ENCODE peak calls at places on chromosome 11, in nine cellular contexts. O, B, K, P, E, R, D, F and J are unnamed samples.

GRCh38 chr11:77633856-77634425 is 3.7 kb downstream of the CLNS1A start:
- DNase-seq in E (no peak), P (no peak), R (no peak), D (no peak), O (no peak), F (no peak), K (no peak), B (no peak), J (no peak)

GRCh38 chr11:70603756-70604211 is 205.5 kb downstream of the CTTN start:
- DNase-seq in R (no peak), B (no peak), P (peak), E (no peak), F (no peak), D (no peak), O (no peak), K (no peak), J (no peak)

GRCh38 chr11:110430267-110431211 is 791 bp downstream of the FDX1 start:
- DNase-seq in R (peak), F (no peak), B (no peak), E (peak), O (peak), K (peak), D (peak), P (peak), J (peak)

GRCh38 chr11:117076941-117077659 is 21.1 kb downstream of the SIK3 start:
- DNase-seq in E (peak), B (no peak), O (no peak), D (no peak), K (no peak), R (no peak), P (no peak), F (no peak), J (no peak)

GRCh38 chr11:28514391-28514790 is 406.2 kb downstream of the METTL15 start:
- DNase-seq in F (no peak), K (no peak), O (no peak), R (peak), E (no peak), P (no peak), D (no peak), B (no peak), J (peak)

GRCh38 chr11:62505112-62505783 is 41.4 kb downstream of the AHNAK start:
- DNase-seq in F (no peak), P (no peak), B (no peak), E (peak), D (no peak), R (no peak), K (no peak), O (peak), J (peak)

GRCh38 chr11:66020618-66021357 is 5.5 kb downstream of the CATSPER1 start:
- DNase-seq in R (peak), O (no peak), D (peak), B (peak), F (no peak), P (peak), K (peak), E (no peak), J (peak)

GRCh38 chr11:123546515-123546914 is 107.9 kb downstream of the SCN3B start:
- DNase-seq in R (peak), E (no peak), D (peak), O (no peak), K (no peak), F (no peak), P (no peak), B (no peak), J (peak)

GRCh38 chr11:103877221-103877620 is 159.2 kb upstream of the DDI1 start:
- DNase-seq in D (peak), F (no peak), R (peak), K (peak), E (no peak), B (no peak), O (no peak), P (peak), J (peak)

GRCh38 chr11:62336949-62337681 is at the start of gene ASRGL1:
- DNase-seq in P (peak), E (peak), D (peak), O (peak), B (peak), K (peak), F (peak), R (peak), J (peak)

GRCh38 chr11:12409621-12410005 is 32.2 kb downstream of the PARVA start:
- DNase-seq in D (no peak), F (no peak), E (no peak), R (no peak), P (no peak), O (no peak), K (no peak), B (no peak), J (peak)

GRCh38 chr11:75453916-75454655 is 21.1 kb upstream of the KLHL35 start:
- DNase-seq in R (peak), K (no peak), B (no peak), D (no peak), F (no peak), O (no peak), E (no peak), P (no peak), J (peak)

GRCh38 chr11:116225236-116225635 is 547.6 kb downstream of the BUD13 start:
- DNase-seq in D (no peak), O (no peak), E (peak), R (peak), F (no peak), B (no peak), P (no peak), K (no peak), J (no peak)

GRCh38 chr11:65634440-65634839 is 3.5 kb upstream of the SIPA1 start:
- DNase-seq in K (no peak), P (no peak), O (no peak), D (no peak), E (no peak), F (no peak), B (no peak), R (no peak), J (no peak)

GRCh38 chr11:107040447-107041444 is 22.5 kb upstream of the GUCY1A2 start:
- DNase-seq in R (peak), E (no peak), F (no peak), O (no peak), P (peak), K (no peak), D (peak), B (no peak), J (peak)

GRCh38 chr11:45929486-45930030 is 7.1 kb downstream of the LARGE2 start:
- DNase-seq in B (no peak), P (peak), K (no peak), E (no peak), R (no peak), O (no peak), D (no peak), F (no peak), J (peak)

GRCh38 chr11:128326791-128327190 is 260.6 kb downstream of the ETS1 start:
- DNase-seq in B (no peak), P (no peak), R (no peak), O (no peak), E (no peak), D (no peak), F (no peak), K (no peak), J (no peak)

GRCh38 chr11:14248577-14248976 is 110.4 kb downstream of the RRAS2 start:
- DNase-seq in E (peak), O (peak), B (no peak), P (no peak), R (no peak), F (no peak), K (no peak), D (no peak), J (no peak)

GRCh38 chr11:107140988-107141387 is 122.7 kb upstream of the GUCY1A2 start:
- DNase-seq in D (no peak), K (no peak), F (no peak), O (no peak), E (no peak), B (no peak), P (no peak), R (no peak), J (no peak)

GRCh38 chr11:96272542-96273306 is 70.3 kb downstream of the MAML2 start:
- DNase-seq in O (no peak), K (peak), R (peak), D (peak), E (peak), B (peak), F (no peak), P (peak), J (peak)

GRCh38 chr11:68150029-68150428 is 28.8 kb upstream of the CHKA start:
- DNase-seq in F (no peak), O (no peak), R (peak), D (peak), E (peak), B (peak), P (peak), K (peak), J (no peak)

GRCh38 chr11:68550485-68550817 is 89.9 kb downstream of the PPP6R3 start:
- DNase-seq in R (peak), D (no peak), K (peak), E (no peak), P (no peak), B (no peak), O (no peak), F (no peak), J (peak)

GRCh38 chr11:37450613-37451012 is 852.6 kb upstream of the RAG2 start:
- DNase-seq in K (no peak), F (no peak), D (no peak), P (peak), E (no peak), R (peak), B (no peak), O (no peak), J (no peak)

GRCh38 chr11:33449798-33450197 is 192.6 kb downstream of the HIPK3 start:
- DNase-seq in B (peak), D (peak), P (no peak), R (peak), E (no peak), F (no peak), K (no peak), O (no peak), J (peak)

GRCh38 chr11:131690776-131691557 is 320.6 kb downstream of the NTM start:
- DNase-seq in D (no peak), F (no peak), E (peak), K (no peak), P (no peak), R (no peak), O (no peak), B (no peak), J (no peak)
- H3K4me3 ChIP-seq in D (no peak), F (no peak), E (no peak), K (no peak), P (no peak), R (no peak), O (no peak), B (no peak), J (no peak)

DNA sequence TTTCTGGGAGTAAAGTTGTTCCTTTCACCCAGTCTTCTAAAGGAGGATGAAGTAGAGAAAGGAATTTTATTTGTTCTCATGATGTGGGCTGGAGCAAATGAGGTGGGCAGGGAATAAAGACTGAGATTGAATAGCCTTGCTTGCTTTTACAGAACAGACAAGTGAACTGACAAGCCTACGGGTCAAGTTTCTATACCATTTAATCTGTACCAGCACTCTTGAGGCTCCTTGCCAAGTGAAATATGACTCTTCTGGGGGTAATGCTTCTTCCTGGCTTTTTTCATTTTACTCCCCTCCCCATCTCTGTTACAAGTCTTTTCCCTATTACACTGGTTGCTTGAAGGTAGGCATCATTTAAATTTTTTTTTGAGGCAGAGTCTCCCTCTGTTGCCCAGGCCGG is 54.8 kb downstream of the CSTPP1 start:
- DNase-seq in P (no peak), K (no peak), F (no peak), B (no peak), E (no peak), D (no peak), R (no peak), O (peak), J (no peak)
- TF ChIP-seq EZH2 in P (no peak), K (no peak), F (no peak), B (no peak), E (no peak), D (no peak), R (no peak), O (no peak), J (no peak)

DNA sequence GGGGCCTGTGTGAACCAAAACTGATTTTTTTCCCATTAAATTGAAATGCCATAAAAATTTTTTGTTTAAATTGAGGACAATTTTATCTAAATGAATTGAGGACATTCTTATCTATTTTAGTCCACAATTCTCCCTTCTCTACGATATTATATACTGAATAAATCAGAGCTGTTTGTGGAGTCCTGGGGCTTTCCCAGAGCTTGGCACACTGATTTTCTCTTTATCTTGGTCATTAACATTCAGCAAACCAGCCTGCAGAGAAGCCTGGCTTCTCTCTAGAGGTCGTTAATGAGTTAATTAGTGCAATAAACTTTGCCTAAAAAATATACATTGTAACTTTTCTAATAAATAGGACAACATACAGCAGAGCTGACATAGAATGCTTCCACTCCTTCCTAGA is 615.7 kb downstream of the NELL1 start:
- DNase-seq in O (no peak), K (no peak), E (no peak), R (no peak), B (no peak), D (no peak), F (no peak), P (no peak), J (no peak)
- H3K4me3 ChIP-seq in O (no peak), K (no peak), E (no peak), R (no peak), B (no peak), D (no peak), F (no peak), P (no peak), J (no peak)

DNA sequence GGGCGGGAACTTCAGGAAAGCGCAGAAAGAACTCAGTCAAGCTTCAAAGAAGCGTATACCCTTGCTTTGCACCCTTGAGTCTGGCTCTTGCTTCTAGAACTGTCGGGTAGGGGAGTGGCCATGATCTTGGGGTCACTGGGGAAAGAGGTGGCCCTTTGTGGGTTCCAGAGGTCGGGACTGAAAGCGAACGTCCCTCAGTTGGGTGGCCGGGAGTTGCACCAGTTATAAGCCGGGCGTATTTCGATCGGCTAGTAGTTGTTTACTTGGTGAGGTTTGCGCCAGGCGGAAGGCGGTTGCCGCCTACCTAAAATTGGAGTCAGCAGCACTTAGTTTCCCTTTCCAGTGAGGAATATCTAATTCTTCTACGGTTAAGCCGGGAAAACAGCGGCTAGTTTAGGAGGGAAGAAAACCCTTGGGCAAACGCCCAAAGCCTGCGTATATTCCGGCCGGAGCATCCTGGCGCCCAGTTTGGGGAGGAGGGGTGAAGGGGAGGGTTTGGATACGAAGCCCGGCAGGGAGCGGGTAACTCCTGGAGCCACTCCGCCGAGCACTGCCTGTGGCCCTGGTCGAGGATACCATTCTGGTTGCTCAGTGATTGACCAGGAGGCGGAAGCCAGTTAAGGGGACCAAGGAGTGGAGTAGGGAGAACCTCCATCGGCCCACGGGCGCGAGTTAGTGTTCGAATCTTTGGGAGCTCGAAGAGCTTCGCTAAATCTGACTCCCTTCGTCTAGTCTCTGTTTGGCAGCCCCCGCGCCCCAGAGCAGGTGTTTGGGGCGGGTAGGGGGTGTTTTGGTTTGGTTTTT is 810 bp upstream of the WT1 start:
- DNase-seq in K (no peak), D (no peak), B (no peak), F (no peak), E (peak), R (no peak), O (peak), P (no peak), J (no peak)
- TF ChIP-seq EZH2 in K (peak), D (no peak), B (no peak), F (no peak), E (peak), R (peak), O (peak), P (peak), J (peak)

DNA sequence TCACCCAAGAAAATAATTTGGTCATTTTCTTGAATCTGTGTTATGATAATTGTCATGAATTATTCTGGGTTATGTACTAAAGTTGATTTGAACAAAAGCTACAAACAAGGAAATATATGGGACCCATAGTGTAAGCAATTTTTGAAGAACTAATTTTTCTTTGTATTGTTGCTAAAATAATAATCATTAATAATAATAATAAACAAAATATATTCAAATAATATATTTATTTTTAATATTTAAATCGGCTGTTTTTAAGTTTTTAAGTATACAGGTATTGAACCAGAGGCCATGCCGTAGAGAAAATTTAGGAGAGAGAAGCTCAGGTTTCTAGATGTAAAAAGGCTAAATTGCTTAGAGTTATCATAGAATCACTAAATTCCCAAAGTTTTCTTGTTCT is 747.3 kb downstream of the LUZP2 start:
- DNase-seq in P (no peak), R (no peak), O (no peak), F (no peak), D (no peak), B (no peak), E (no peak), K (no peak), J (no peak)
- H3K4me3 ChIP-seq in P (no peak), R (no peak), O (no peak), F (no peak), D (no peak), B (no peak), E (no peak), K (no peak), J (no peak)

GRCh38 chr11:72241290-72241781 is 2.6 kb downstream of the PHOX2A start:
- DNase-seq in E (peak), F (no peak), O (peak), P (no peak), B (no peak), K (no peak), R (no peak), D (no peak), J (no peak)

GRCh38 chr11:72238492-72239295 is 5.3 kb downstream of the PHOX2A start:
- DNase-seq in K (no peak), E (peak), B (no peak), O (no peak), F (no peak), D (no peak), P (no peak), R (no peak), J (no peak)

GRCh38 chr11:72239296-72239848 is 4.6 kb downstream of the PHOX2A start:
- DNase-seq in K (no peak), D (peak), E (peak), R (peak), B (peak), P (no peak), O (peak), F (no peak), J (peak)

GRCh38 chr11:72240461-72241289 is 3.3 kb downstream of the PHOX2A start:
- DNase-seq in R (peak), K (no peak), B (no peak), O (peak), F (no peak), D (no peak), E (peak), P (no peak), J (peak)

GRCh38 chr11:72239849-72240460 is 4.0 kb downstream of the PHOX2A start:
- DNase-seq in K (no peak), B (peak), P (no peak), R (peak), F (no peak), D (peak), E (peak), O (peak), J (peak)
- TF ChIP-seq EZH2 in K (peak), B (no peak), P (no peak), R (peak), F (no peak), D (no peak), E (no peak), O (peak), J (no peak)

GRCh38 chr11:118415051-118415738 is 13.8 kb downstream of the ATP5MG start:
- DNase-seq in E (no peak), B (no peak), F (no peak), D (no peak), P (no peak), R (no peak), O (no peak), K (no peak), J (no peak)
- H3K4me3 ChIP-seq in E (peak), B (no peak), F (no peak), D (no peak), P (no peak), R (no peak), O (no peak), K (no peak), J (no peak)

DNA sequence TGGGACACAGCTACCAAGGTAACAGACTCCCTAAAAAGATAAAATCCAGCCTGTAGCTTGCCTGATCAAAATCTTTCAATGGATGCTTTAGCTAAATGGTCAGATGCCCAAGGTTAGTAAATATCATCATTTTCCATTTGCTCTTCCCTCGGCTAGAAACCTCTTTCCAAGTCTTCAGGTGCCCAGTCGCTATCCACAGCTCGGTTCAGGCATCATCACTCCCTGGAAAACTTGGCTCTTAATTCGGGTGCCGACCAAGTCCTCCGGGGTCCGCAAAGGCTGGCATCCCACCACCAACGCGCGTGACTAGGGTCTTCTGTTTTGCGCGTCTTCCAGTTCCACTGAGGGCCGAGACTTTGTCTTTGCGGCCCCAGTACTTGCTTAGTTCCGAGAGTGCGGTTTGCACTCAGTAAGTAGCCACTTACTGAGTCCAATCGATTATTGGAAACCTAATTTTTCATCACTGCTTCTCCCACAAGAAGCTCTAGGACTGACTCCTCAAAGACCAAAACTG is 44.3 kb downstream of the OR4D9 start:
- DNase-seq in F (no peak), E (peak), O (no peak), P (no peak), R (peak), B (no peak), K (no peak), D (no peak), J (no peak)
- TF ChIP-seq EZH2 in F (no peak), E (no peak), O (no peak), P (no peak), R (no peak), B (no peak), K (no peak), D (no peak), J (no peak)